ENCODE peak calls at places on chromosomes 6 and 20, in six cellular contexts. S is lower lobe of right lung, D is lung, K is heart right ventricle, F is A549, J is fibroblast of lung. Z is an unnamed sample.

GRCh38 chr20:37882961-37883712 is 19.8 kb upstream of the VSTM2L start:
- DNase-seq in S (no peak), D (no peak), K (no peak), F (no peak), J (no peak), Z (no peak)

GRCh38 chr6:27605401-27606342 is 132.8 kb upstream of the ZNF184 start:
- DNase-seq in S (no peak), D (no peak), K (no peak), F (peak; percentile 91), J (peak; percentile 77), Z (no peak)

GRCh38 chr6:56959938-56960337 is 5.0 kb downstream of the BEND6 start:
- DNase-seq in S (no peak), D (no peak), K (no peak), F (no peak), J (peak; percentile 81), Z (no peak)

GRCh38 chr20:24648919-24649318 is 179.5 kb downstream of the SYNDIG1 start:
- DNase-seq in S (no peak), D (no peak), K (no peak), F (no peak), J (no peak), Z (no peak)

GRCh38 chr6:52303178-52303577 is 18.6 kb upstream of the MCM3 start:
- DNase-seq in S (no peak), D (no peak), K (no peak), F (no peak), J (no peak), Z (no peak)

GRCh38 chr6:112434896-112435295 is 87.8 kb downstream of the RFPL4B start:
- DNase-seq in S (no peak), D (no peak), K (no peak), F (no peak), J (no peak), Z (no peak)

GRCh38 chr6:166330612-166331011 is 11.7 kb downstream of the SFT2D1 start:
- DNase-seq in S (no peak), D (no peak), K (peak; percentile 71), F (no peak), J (peak; percentile 26), Z (no peak)

GRCh38 chr6:81739230-81740195 is 13.0 kb downstream of the TENT5A start:
- DNase-seq in S (no peak), D (no peak), K (no peak), F (no peak), J (no peak), Z (no peak)

GRCh38 chr20:3071610-3072529 is at the start of gene OXT:
- DNase-seq in S (peak; percentile 65), D (no peak), K (peak; percentile 33), F (no peak), J (peak; percentile 18), Z (peak; percentile 84)

GRCh38 chr20:25341716-25342680 is 48.6 kb downstream of the ABHD12 start:
- DNase-seq in S (no peak), D (no peak), K (no peak), F (no peak), J (peak; percentile 64), Z (no peak)

GRCh38 chr6:43291708-43292107 is 6.4 kb upstream of the SLC22A7 start:
- DNase-seq in S (no peak), D (no peak), K (no peak), F (no peak), J (no peak), Z (no peak)

GRCh38 chr6:64622944-64623343 is 987.3 kb downstream of the PHF3 start:
- DNase-seq in S (no peak), D (no peak), K (no peak), F (no peak), J (no peak), Z (no peak)

GRCh38 chr6:73942581-73942980 is 246.6 kb downstream of the CD109 start:
- DNase-seq in S (no peak), D (no peak), K (no peak), F (peak; percentile 15), J (peak; percentile 16), Z (no peak)

DNA sequence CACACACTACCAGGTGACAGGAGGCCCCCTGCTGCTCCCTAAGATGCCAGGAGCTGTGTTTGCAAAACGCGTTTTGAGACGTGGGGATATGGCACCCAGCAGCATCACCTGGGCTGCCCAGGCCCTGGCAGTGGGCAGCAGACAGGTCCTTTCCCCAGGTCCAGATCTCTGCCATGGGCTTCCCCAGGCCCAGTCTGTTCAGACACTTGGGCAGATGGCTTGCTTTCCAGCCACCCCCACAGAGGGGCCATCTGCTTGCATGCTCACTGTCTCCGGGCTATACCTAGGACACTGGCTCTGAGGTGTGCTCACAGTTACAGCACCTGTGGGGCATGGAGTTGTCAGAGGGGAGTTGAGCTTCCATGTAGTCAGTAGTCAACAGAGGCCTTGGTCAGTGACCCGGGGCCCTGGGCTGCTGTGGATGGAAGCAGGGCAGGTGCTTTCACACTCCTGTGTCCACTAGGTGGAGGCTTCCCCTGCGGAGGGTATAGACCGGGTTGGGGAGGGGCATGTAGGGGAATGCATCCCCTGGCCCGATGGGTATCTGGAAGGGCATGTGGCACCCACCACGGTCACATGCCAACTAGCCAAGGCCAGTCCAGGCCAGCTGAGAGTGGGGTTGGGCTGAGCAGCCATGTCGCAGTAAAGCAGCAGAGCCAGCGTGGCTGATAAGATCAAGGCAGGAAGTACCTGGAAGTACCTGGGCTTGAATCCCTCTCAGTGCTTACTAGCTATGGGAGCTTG is 185.4 kb upstream of the SLC24A3 start:
- DNase-seq in S (no peak), D (peak; percentile 15), K (no peak), F (no peak), J (no peak), Z (no peak)
- TF ChIP-seq CTCF in S (no peak), D (no peak), K (no peak), F (no peak), J (no peak), Z (no peak)

GRCh38 chr6:132466952-132467351 is 46.0 kb downstream of the STX7 start:
- DNase-seq in S (no peak), D (no peak), K (no peak), F (no peak), J (peak; percentile 71), Z (no peak)
- H3K27ac ChIP-seq in S (no peak overlapping the region), D (no peak overlapping the region), K (no peak overlapping the region), F (no peak overlapping the region), J (no peak overlapping the region), Z (no peak overlapping the region)

GRCh38 chr6:34389034-34389433 is 3.4 kb downstream of the NUDT3 start:
- DNase-seq in S (no peak), D (no peak), K (no peak), F (no peak), J (no peak), Z (no peak)

GRCh38 chr6:34391711-34392496 is 565 bp downstream of the NUDT3 start:
- DNase-seq in S (peak; percentile 79), D (peak; percentile 55), K (peak; percentile 54), F (peak; percentile 66), J (peak; percentile 60), Z (peak; percentile 89)

GRCh38 chr6:34392497-34393190 is at the start of gene NUDT3:
- DNase-seq in S (peak; percentile 97), D (peak; percentile 95), K (peak; percentile 94), F (peak; percentile 91), J (peak; percentile 91), Z (peak; percentile 98)

GRCh38 chr6:34390531-34391013 is 1.9 kb downstream of the NUDT3 start:
- DNase-seq in S (no peak), D (no peak), K (no peak), F (no peak), J (no peak), Z (no peak)

DNA sequence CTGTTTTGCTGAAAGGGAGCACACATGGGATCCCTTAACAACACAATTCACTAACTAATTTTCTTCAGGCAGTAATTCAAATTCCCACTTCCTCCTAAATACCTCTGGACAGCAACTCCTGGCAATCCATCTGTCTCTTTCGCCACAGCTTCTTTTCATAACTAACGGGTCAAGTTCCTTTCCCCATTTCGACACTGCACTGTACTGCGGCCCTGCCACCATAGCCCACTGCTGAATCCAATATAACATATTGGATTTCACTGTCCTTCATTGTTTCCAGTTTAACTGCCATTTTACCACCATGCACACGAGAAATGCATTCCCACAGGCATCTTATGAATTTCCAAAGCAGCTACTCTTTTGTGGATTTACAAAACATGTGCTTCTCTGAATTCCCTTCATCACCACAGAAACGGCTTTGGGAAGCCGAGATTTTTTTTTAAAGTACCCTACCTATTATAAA is 1.4 kb downstream of the NUDT3 start:
- DNase-seq in S (no peak), D (peak; percentile 45), K (peak; percentile 33), F (peak; percentile 52), J (peak; percentile 75), Z (no peak)
- TF ChIP-seq CTCF in S (no peak), D (no peak), K (no peak), F (no peak), J (no peak), Z (no peak)

DNA sequence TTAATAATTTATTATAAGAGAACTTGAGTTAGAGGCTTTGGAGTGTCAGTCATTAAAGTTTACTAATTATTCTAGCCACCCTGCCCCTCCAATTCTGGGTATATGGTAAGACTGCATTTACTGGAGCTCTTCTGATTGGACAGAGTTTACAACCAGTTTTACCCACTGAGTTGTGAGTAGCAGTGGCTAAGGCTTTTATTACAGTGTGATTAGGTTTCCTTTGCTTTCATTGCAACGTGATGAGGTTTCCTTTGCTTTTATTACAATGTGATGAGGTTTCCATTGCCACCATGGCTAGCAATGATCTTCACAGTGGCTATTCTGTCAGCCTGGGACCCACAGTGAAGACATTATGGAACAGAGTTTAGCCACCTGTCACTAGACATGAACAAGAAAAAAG is 710.1 kb upstream of the FLRT3 start:
- DNase-seq in S (no peak), D (no peak), K (no peak), F (no peak), J (no peak), Z (no peak)
- H3K27ac ChIP-seq in S (no peak overlapping the region), D (no peak overlapping the region), K (no peak overlapping the region), F (no peak overlapping the region), J (no peak overlapping the region), Z (no peak overlapping the region)

GRCh38 chr6:39049575-39050283 is 1.1 kb downstream of the GLP1R start:
- DNase-seq in S (no peak), D (no peak), K (no peak), F (no peak), J (no peak), Z (no peak)

GRCh38 chr6:39048481-39049399 is at the start of gene GLP1R:
- DNase-seq in S (no peak), D (no peak), K (no peak), F (no peak), J (no peak), Z (no peak)

GRCh38 chr6:39051399-39052122 is 3.0 kb downstream of the GLP1R start:
- DNase-seq in S (no peak), D (no peak), K (no peak), F (no peak), J (peak; percentile 4), Z (no peak)

GRCh38 chr6:39053016-39053595 is 4.5 kb downstream of the GLP1R start:
- DNase-seq in S (no peak), D (no peak), K (no peak), F (no peak), J (no peak), Z (no peak)

DNA sequence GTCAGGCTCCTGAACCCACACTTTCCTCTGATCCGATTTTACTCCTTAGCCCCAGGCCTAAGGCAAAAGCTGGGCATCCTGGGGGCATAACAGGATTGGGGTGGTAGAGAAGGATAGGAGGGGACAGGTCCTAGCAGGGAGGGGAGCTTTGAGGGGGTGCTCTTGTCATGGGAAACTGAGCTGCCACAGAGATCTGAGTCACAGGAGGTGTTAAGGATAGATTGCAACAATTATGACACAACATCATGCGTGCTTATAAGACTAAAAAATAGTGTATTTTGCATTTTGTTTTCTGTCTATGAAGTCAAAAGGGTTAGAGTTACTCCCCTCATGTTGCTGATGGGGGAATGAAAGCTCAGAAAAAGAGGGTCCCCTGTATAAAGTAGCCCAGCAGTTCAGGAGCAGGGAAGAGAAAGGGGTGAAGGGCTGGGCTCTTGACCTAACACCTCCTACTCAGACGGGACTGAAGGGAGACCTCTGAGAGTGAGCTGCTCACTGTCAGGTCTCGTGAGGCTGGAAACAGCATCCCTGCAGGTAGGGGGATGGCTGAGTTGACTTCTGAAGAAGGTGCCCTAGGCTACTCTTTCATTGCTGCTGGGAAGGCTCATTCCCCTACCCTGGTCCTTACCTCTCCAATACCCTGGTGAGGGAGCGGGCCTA is 2.0 kb downstream of the GLP1R start:
- DNase-seq in S (no peak), D (no peak), K (no peak), F (no peak), J (no peak), Z (no peak)
- TF ChIP-seq CTCF in S (no peak), D (no peak), K (no peak), F (no peak), J (no peak), Z (no peak)